ENCODE peak calls at places on chromosomes 7 and 10, in eight cellular contexts. B is activated naive CD4-positive, alpha-beta T cell treated with anti-CD3 and anti-CD28 coated beads, Interleukin-2, amount 50 U/mL, for 16 hours; M is GM04504; Y is iris pigment epithelial cell; W is nucleus accumbens; A is neural crest cell; O is stimulated activated CD8-positive, alpha-beta memory T cell treated with anti-CD3 and anti-CD28 coated beads, Interleukin-7, amount 100 ng/mL, for 1 hour; V is colonic mucosa. F is an unnamed sample.
A peak's percentile ranks its signal among the peaks of the same experiment; 100 is the strongest.

GRCh38 chr7:42883950-42884349 is 27.9 kb downstream of the C7orf25 start:
- DNase-seq in A (no peak), Y (peak; percentile 55), O (no peak), W (no peak), V (no peak), M (no peak), B (no peak), F (no peak)

GRCh38 chr7:114959931-114960330 is 38.0 kb downstream of the MDFIC start:
- DNase-seq in W (no peak), O (no peak), B (no peak), M (no peak), A (no peak), Y (peak; percentile 90), V (no peak), F (no peak)

GRCh38 chr10:69045441-69046300 is 42.2 kb upstream of the SRGN start:
- DNase-seq in V (no peak), M (no peak), W (no peak), A (no peak), Y (peak; percentile 89), B (peak; percentile 31), O (no peak), F (no peak)

GRCh38 chr10:72846225-72846624 is 47.3 kb upstream of the OIT3 start:
- DNase-seq in Y (peak; percentile 89), M (peak; percentile 28), A (no peak), B (no peak), O (no peak), W (no peak), V (no peak), F (no peak)

GRCh38 chr7:2049782-2050510 is 182.8 kb downstream of the MAD1L1 start:
- DNase-seq in A (no peak), V (no peak), M (no peak), O (no peak), W (no peak), Y (no peak), B (no peak), F (no peak)

GRCh38 chr7:108824840-108825540 is 255.3 kb downstream of the DNAJB9 start:
- DNase-seq in W (no peak), A (no peak), O (no peak), M (no peak), V (no peak), B (no peak), Y (peak; percentile 60), F (no peak)

GRCh38 chr7:135184254-135184841 is 13.8 kb upstream of the CYREN start:
- DNase-seq in W (no peak), V (no peak), A (no peak), Y (no peak), B (no peak), M (no peak), O (no peak), F (no peak)

GRCh38 chr10:30438016-30438850 is 4.2 kb downstream of the MAP3K8 start:
- DNase-seq in V (no peak), B (no peak), Y (peak; percentile 63), O (no peak), W (no peak), A (no peak), M (no peak), F (no peak)

GRCh38 chr10:119020627-119020946 is 8.9 kb upstream of the NANOS1 start:
- DNase-seq in B (peak; percentile 19), M (no peak), V (no peak), Y (peak; percentile 24), A (no peak), W (no peak), O (no peak), F (no peak)

GRCh38 chr7:48171190-48171589 is at the start of gene ABCA13:
- DNase-seq in A (no peak), B (no peak), V (no peak), Y (peak; percentile 27), O (no peak), W (no peak), M (no peak), F (no peak)

GRCh38 chr7:87564290-87564963 is 36.3 kb downstream of the ABCB1 start:
- DNase-seq in V (peak; percentile 68), M (no peak), W (no peak), Y (peak; percentile 25), O (peak; percentile 1), A (peak; percentile 1), B (no peak), F (no peak)

GRCh38 chr10:102951316-102951715 is 33.2 kb downstream of the CNNM2 start:
- DNase-seq in Y (peak; percentile 9), W (no peak), O (no peak), M (no peak), V (no peak), B (no peak), A (no peak), F (no peak)

GRCh38 chr10:29022513-29022912 is 266.4 kb upstream of the LYZL1 start:
- DNase-seq in O (no peak), V (no peak), W (no peak), M (no peak), B (no peak), A (no peak), Y (no peak), F (no peak)

GRCh38 chr10:125953778-125954385 is 57.5 kb downstream of the FANK1 start:
- DNase-seq in V (no peak), O (no peak), M (no peak), Y (no peak), A (no peak), W (no peak), B (no peak), F (no peak)

GRCh38 chr7:123958186-123958703 is 33.2 kb downstream of the SPAM1 start:
- DNase-seq in W (no peak), Y (peak; percentile 26), B (no peak), M (no peak), A (no peak), O (no peak), V (no peak), F (no peak)

GRCh38 chr7:30929686-30930085 is 18.0 kb downstream of the AQP1 start:
- DNase-seq in W (no peak), V (peak; percentile 13), O (no peak), Y (no peak), B (no peak), A (peak; percentile 0), M (no peak), F (no peak)

GRCh38 chr7:21617916-21618390 is 75.1 kb downstream of the DNAH11 start:
- DNase-seq in M (peak; percentile 80), O (no peak), A (no peak), Y (peak; percentile 92), W (no peak), V (peak; percentile 23), B (no peak), F (no peak)

GRCh38 chr7:865921-866320 is 10.4 kb upstream of the GET4 start:
- DNase-seq in V (no peak), O (no peak), B (no peak), Y (no peak), A (no peak), W (no peak), M (no peak), F (no peak)

GRCh38 chr7:80659120-80660055 is 20.9 kb downstream of the CD36 start:
- DNase-seq in B (no peak), W (no peak), A (no peak), M (no peak), O (no peak), V (no peak), Y (peak; percentile 28), F (no peak)

GRCh38 chr7:150949971-150950491 is 28.1 kb downstream of the KCNH2 start:
- DNase-seq in V (no peak), A (no peak), Y (no peak), W (no peak), B (peak; percentile 5), O (no peak), M (no peak), F (no peak)

GRCh38 chr10:3668961-3669330 is 116.1 kb downstream of the KLF6 start:
- DNase-seq in V (no peak), A (no peak), Y (peak; percentile 31), B (no peak), M (no peak), O (no peak), W (no peak), F (no peak)

GRCh38 chr7:158924956-158925355 is 68.6 kb downstream of the DYNC2I1 start:
- DNase-seq in O (no peak), B (no peak), A (no peak), M (peak; percentile 2), W (no peak), Y (peak; percentile 72), V (no peak), F (no peak)

GRCh38 chr10:18293536-18294510 is 153.6 kb downstream of the CACNB2 start:
- DNase-seq in A (no peak), O (no peak), M (no peak), B (no peak), V (no peak), Y (no peak), W (no peak), F (no peak)

GRCh38 chr10:71395621-71396020 is 1.1 kb upstream of the CDH23 start:
- DNase-seq in B (no peak), Y (no peak), O (no peak), W (no peak), A (no peak), M (no peak), V (no peak), F (no peak)